ENCODE peak calls at places on chromosomes 3 and 15, in eight cellular contexts. One of them, this sample, is unnamed.

GRCh38 chr15:38367476-38367875 is 86.5 kb upstream of the FAM98B start:
- DNase-seq in kidney epithelial cell: no peak
- DNase-seq in iPS DF 6.9: no peak
- DNase-seq in CD8-positive, alpha-beta T cell: no peak
- DNase-seq in astrocyte of the spinal cord: peak; percentile 56
- DNase-seq in spleen: no peak
- DNase-seq in adrenal gland: no peak
- DNase-seq in HAP-1: no peak
- DNase-seq in this sample: no peak

GRCh38 chr3:47850062-47850802 is 47.3 kb downstream of the DHX30 start:
- DNase-seq in kidney epithelial cell: no peak
- DNase-seq in iPS DF 6.9: no peak
- DNase-seq in CD8-positive, alpha-beta T cell: no peak
- DNase-seq in astrocyte of the spinal cord: peak; percentile 32
- DNase-seq in spleen: peak; percentile 28
- DNase-seq in adrenal gland: no peak
- DNase-seq in HAP-1: no peak
- DNase-seq in this sample: peak; percentile 19

GRCh38 chr3:180855364-180855763 is 57.1 kb upstream of the FXR1 start:
- DNase-seq in kidney epithelial cell: no peak
- DNase-seq in iPS DF 6.9: no peak
- DNase-seq in CD8-positive, alpha-beta T cell: no peak
- DNase-seq in astrocyte of the spinal cord: no peak
- DNase-seq in spleen: no peak
- DNase-seq in adrenal gland: no peak
- DNase-seq in HAP-1: no peak
- DNase-seq in this sample: no peak

GRCh38 chr3:127574880-127575878 is 15.4 kb downstream of the TPRA1 start:
- DNase-seq in kidney epithelial cell: peak; percentile 58
- DNase-seq in iPS DF 6.9: no peak
- DNase-seq in CD8-positive, alpha-beta T cell: peak; percentile 83
- DNase-seq in astrocyte of the spinal cord: peak; percentile 92
- DNase-seq in spleen: peak; percentile 95
- DNase-seq in adrenal gland: peak; percentile 85
- DNase-seq in HAP-1: peak; percentile 89
- DNase-seq in this sample: peak; percentile 86

GRCh38 chr3:107062787-107063186 is 314.5 kb upstream of the CCDC54 start:
- DNase-seq in kidney epithelial cell: no peak
- DNase-seq in iPS DF 6.9: no peak
- DNase-seq in CD8-positive, alpha-beta T cell: no peak
- DNase-seq in astrocyte of the spinal cord: peak; percentile 6
- DNase-seq in spleen: no peak
- DNase-seq in adrenal gland: no peak
- DNase-seq in HAP-1: no peak
- DNase-seq in this sample: no peak

GRCh38 chr3:135898774-135899173 is 66.8 kb upstream of the PPP2R3A start:
- DNase-seq in kidney epithelial cell: no peak
- DNase-seq in iPS DF 6.9: no peak
- DNase-seq in CD8-positive, alpha-beta T cell: no peak
- DNase-seq in astrocyte of the spinal cord: no peak
- DNase-seq in spleen: no peak
- DNase-seq in adrenal gland: no peak
- DNase-seq in HAP-1: no peak
- DNase-seq in this sample: no peak

GRCh38 chr3:140394488-140395133 is 283.3 kb upstream of the TRIM42 start:
- DNase-seq in kidney epithelial cell: no peak
- DNase-seq in iPS DF 6.9: no peak
- DNase-seq in CD8-positive, alpha-beta T cell: no peak
- DNase-seq in astrocyte of the spinal cord: no peak
- DNase-seq in spleen: no peak
- DNase-seq in adrenal gland: no peak
- DNase-seq in HAP-1: peak; percentile 57
- DNase-seq in this sample: no peak

GRCh38 chr3:52866427-52866826 is 30.9 kb downstream of the STIMATE start:
- DNase-seq in kidney epithelial cell: no peak
- DNase-seq in iPS DF 6.9: no peak
- DNase-seq in CD8-positive, alpha-beta T cell: no peak
- DNase-seq in astrocyte of the spinal cord: no peak
- DNase-seq in spleen: no peak
- DNase-seq in adrenal gland: no peak
- DNase-seq in HAP-1: no peak
- DNase-seq in this sample: no peak

GRCh38 chr15:36401586-36401966 is 177.8 kb upstream of the CDIN1 start:
- DNase-seq in kidney epithelial cell: no peak
- DNase-seq in iPS DF 6.9: no peak
- DNase-seq in CD8-positive, alpha-beta T cell: no peak
- DNase-seq in astrocyte of the spinal cord: no peak
- DNase-seq in spleen: no peak
- DNase-seq in adrenal gland: no peak
- DNase-seq in HAP-1: no peak
- DNase-seq in this sample: no peak

GRCh38 chr3:107574650-107575049 is 51.9 kb downstream of the BBX start:
- DNase-seq in kidney epithelial cell: peak; percentile 21
- DNase-seq in iPS DF 6.9: no peak
- DNase-seq in CD8-positive, alpha-beta T cell: no peak
- DNase-seq in astrocyte of the spinal cord: peak; percentile 50
- DNase-seq in spleen: no peak
- DNase-seq in adrenal gland: no peak
- DNase-seq in HAP-1: peak; percentile 38
- DNase-seq in this sample: no peak

GRCh38 chr3:68861521-68861920 is 70.8 kb downstream of the TAFA4 start:
- DNase-seq in kidney epithelial cell: no peak
- DNase-seq in iPS DF 6.9: no peak
- DNase-seq in CD8-positive, alpha-beta T cell: no peak
- DNase-seq in astrocyte of the spinal cord: no peak
- DNase-seq in spleen: no peak
- DNase-seq in adrenal gland: no peak
- DNase-seq in HAP-1: no peak
- DNase-seq in this sample: no peak

GRCh38 chr3:194465920-194466570 is 20.8 kb downstream of the ATP13A3 start:
- DNase-seq in kidney epithelial cell: no peak
- DNase-seq in iPS DF 6.9: no peak
- DNase-seq in CD8-positive, alpha-beta T cell: no peak
- DNase-seq in astrocyte of the spinal cord: no peak
- DNase-seq in spleen: no peak
- DNase-seq in adrenal gland: no peak
- DNase-seq in HAP-1: no peak
- DNase-seq in this sample: no peak

GRCh38 chr15:52749250-52749649 is 40.9 kb downstream of the ONECUT1 start:
- DNase-seq in kidney epithelial cell: no peak
- DNase-seq in iPS DF 6.9: no peak
- DNase-seq in CD8-positive, alpha-beta T cell: no peak
- DNase-seq in astrocyte of the spinal cord: no peak
- DNase-seq in spleen: no peak
- DNase-seq in adrenal gland: no peak
- DNase-seq in HAP-1: no peak
- DNase-seq in this sample: no peak

GRCh38 chr15:89128320-89129122 is 40.3 kb downstream of the ABHD2 start:
- DNase-seq in kidney epithelial cell: no peak
- DNase-seq in iPS DF 6.9: no peak
- DNase-seq in CD8-positive, alpha-beta T cell: no peak
- DNase-seq in astrocyte of the spinal cord: no peak
- DNase-seq in spleen: no peak
- DNase-seq in adrenal gland: no peak
- DNase-seq in HAP-1: no peak
- DNase-seq in this sample: no peak

GRCh38 chr3:184176377-184177330 is 2.0 kb downstream of the AP2M1 start:
- DNase-seq in kidney epithelial cell: peak; percentile 78
- DNase-seq in iPS DF 6.9: no peak
- DNase-seq in CD8-positive, alpha-beta T cell: no peak
- DNase-seq in astrocyte of the spinal cord: peak; percentile 98
- DNase-seq in spleen: peak; percentile 83
- DNase-seq in adrenal gland: peak; percentile 78
- DNase-seq in HAP-1: peak; percentile 55
- DNase-seq in this sample: peak; percentile 83

DNA sequence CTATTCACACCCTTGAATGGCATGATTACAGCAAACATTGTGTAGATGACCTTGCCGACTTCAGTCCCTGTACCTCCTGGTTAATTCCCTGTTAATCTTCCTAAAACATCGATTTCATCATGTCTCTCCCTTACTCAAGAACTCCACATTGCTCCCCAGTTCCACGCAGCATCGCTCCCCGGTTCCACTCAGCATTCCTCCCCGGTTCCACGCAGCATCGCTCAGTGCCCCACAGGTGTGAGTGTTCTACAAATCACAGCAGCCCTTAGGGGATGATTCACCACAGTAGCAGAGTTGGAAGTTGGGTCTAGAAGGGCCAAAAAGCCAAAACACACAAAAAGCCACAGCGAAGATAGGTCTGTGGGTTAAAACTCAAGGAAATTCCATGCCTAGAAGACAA is 8.6 kb upstream of the TNK2 start:
- DNase-seq in kidney epithelial cell: no peak
- DNase-seq in iPS DF 6.9: no peak
- DNase-seq in CD8-positive, alpha-beta T cell: no peak
- DNase-seq in astrocyte of the spinal cord: no peak
- DNase-seq in spleen: peak; percentile 46
- DNase-seq in adrenal gland: no peak
- DNase-seq in HAP-1: no peak
- DNase-seq in this sample: no peak
- H3K4me3 ChIP-seq in kidney epithelial cell: no peak overlapping the region
- H3K4me3 ChIP-seq in iPS DF 6.9: no peak overlapping the region
- H3K4me3 ChIP-seq in CD8-positive, alpha-beta T cell: no peak overlapping the region
- H3K4me3 ChIP-seq in astrocyte of the spinal cord: no peak overlapping the region
- H3K4me3 ChIP-seq in spleen: no peak overlapping the region
- H3K4me3 ChIP-seq in adrenal gland: no peak overlapping the region
- H3K4me3 ChIP-seq in HAP-1: no peak overlapping the region
- H3K4me3 ChIP-seq in this sample: no peak overlapping the region

GRCh38 chr3:129483870-129484269 is 43.8 kb downstream of the IFT122 start:
- DNase-seq in kidney epithelial cell: no peak
- DNase-seq in iPS DF 6.9: no peak
- DNase-seq in CD8-positive, alpha-beta T cell: no peak
- DNase-seq in astrocyte of the spinal cord: no peak
- DNase-seq in spleen: no peak
- DNase-seq in adrenal gland: no peak
- DNase-seq in HAP-1: no peak
- DNase-seq in this sample: no peak

GRCh38 chr3:129487183-129487867 is 41.1 kb upstream of the RHO start:
- DNase-seq in kidney epithelial cell: no peak
- DNase-seq in iPS DF 6.9: no peak
- DNase-seq in CD8-positive, alpha-beta T cell: no peak
- DNase-seq in astrocyte of the spinal cord: no peak
- DNase-seq in spleen: no peak
- DNase-seq in adrenal gland: no peak
- DNase-seq in HAP-1: no peak
- DNase-seq in this sample: no peak

GRCh38 chr3:129486057-129487035 is 42.1 kb upstream of the RHO start:
- DNase-seq in kidney epithelial cell: no peak
- DNase-seq in iPS DF 6.9: no peak
- DNase-seq in CD8-positive, alpha-beta T cell: no peak
- DNase-seq in astrocyte of the spinal cord: peak; percentile 76
- DNase-seq in spleen: no peak
- DNase-seq in adrenal gland: no peak
- DNase-seq in HAP-1: peak; percentile 11
- DNase-seq in this sample: no peak

GRCh38 chr3:129482721-129483120 is 42.7 kb downstream of the IFT122 start:
- DNase-seq in kidney epithelial cell: no peak
- DNase-seq in iPS DF 6.9: no peak
- DNase-seq in CD8-positive, alpha-beta T cell: no peak
- DNase-seq in astrocyte of the spinal cord: no peak
- DNase-seq in spleen: no peak
- DNase-seq in adrenal gland: no peak
- DNase-seq in HAP-1: no peak
- DNase-seq in this sample: peak; percentile 35

DNA sequence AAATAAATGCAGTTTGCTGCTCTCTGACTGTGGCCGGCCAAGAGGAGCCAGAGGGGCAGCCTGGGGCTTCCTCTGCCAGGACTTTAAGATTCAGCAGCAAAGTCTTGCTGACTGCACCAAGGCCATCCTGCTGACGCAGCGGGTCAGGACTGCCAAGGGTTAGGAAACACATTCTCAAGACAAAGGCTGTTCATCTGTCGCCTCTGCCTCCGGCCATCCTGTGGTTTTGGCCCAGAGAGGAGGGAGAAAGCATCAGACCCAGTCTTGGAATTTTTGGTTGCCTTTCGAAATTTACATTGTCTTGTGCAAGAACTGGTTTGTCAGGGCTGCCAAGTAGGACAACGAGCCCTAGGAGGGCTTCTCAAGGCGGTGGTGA is 42.8 kb upstream of the RHO start:
- DNase-seq in kidney epithelial cell: no peak
- DNase-seq in iPS DF 6.9: no peak
- DNase-seq in CD8-positive, alpha-beta T cell: no peak
- DNase-seq in astrocyte of the spinal cord: peak; percentile 90
- DNase-seq in spleen: peak; percentile 85
- DNase-seq in adrenal gland: peak; percentile 81
- DNase-seq in HAP-1: no peak
- DNase-seq in this sample: no peak
- H3K4me3 ChIP-seq in kidney epithelial cell: no peak overlapping the region
- H3K4me3 ChIP-seq in iPS DF 6.9: no peak overlapping the region
- H3K4me3 ChIP-seq in CD8-positive, alpha-beta T cell: no peak overlapping the region
- H3K4me3 ChIP-seq in astrocyte of the spinal cord: no peak overlapping the region
- H3K4me3 ChIP-seq in spleen: no peak overlapping the region
- H3K4me3 ChIP-seq in adrenal gland: no peak overlapping the region
- H3K4me3 ChIP-seq in HAP-1: no peak overlapping the region
- H3K4me3 ChIP-seq in this sample: no peak overlapping the region

GRCh38 chr15:74289671-74290070 is 53.5 kb downstream of the CCDC33 start:
- DNase-seq in kidney epithelial cell: no peak
- DNase-seq in iPS DF 6.9: no peak
- DNase-seq in CD8-positive, alpha-beta T cell: no peak
- DNase-seq in astrocyte of the spinal cord: no peak
- DNase-seq in spleen: no peak
- DNase-seq in adrenal gland: no peak
- DNase-seq in HAP-1: no peak
- DNase-seq in this sample: no peak

GRCh38 chr15:74293021-74293810 is 57.1 kb downstream of the CCDC33 start:
- DNase-seq in kidney epithelial cell: no peak
- DNase-seq in iPS DF 6.9: no peak
- DNase-seq in CD8-positive, alpha-beta T cell: no peak
- DNase-seq in astrocyte of the spinal cord: no peak
- DNase-seq in spleen: no peak
- DNase-seq in adrenal gland: no peak
- DNase-seq in HAP-1: no peak
- DNase-seq in this sample: peak; percentile 87

GRCh38 chr15:74294010-74294409 is 57.9 kb downstream of the CCDC33 start:
- DNase-seq in kidney epithelial cell: no peak
- DNase-seq in iPS DF 6.9: no peak
- DNase-seq in CD8-positive, alpha-beta T cell: no peak
- DNase-seq in astrocyte of the spinal cord: no peak
- DNase-seq in spleen: no peak
- DNase-seq in adrenal gland: no peak
- DNase-seq in HAP-1: no peak
- DNase-seq in this sample: peak; percentile 52

GRCh38 chr15:74290645-74291044 is 54.5 kb downstream of the CCDC33 start:
- DNase-seq in kidney epithelial cell: no peak
- DNase-seq in iPS DF 6.9: no peak
- DNase-seq in CD8-positive, alpha-beta T cell: no peak
- DNase-seq in astrocyte of the spinal cord: no peak
- DNase-seq in spleen: no peak
- DNase-seq in adrenal gland: no peak
- DNase-seq in HAP-1: no peak
- DNase-seq in this sample: no peak

GRCh38 chr15:74291101-74292071 is 55.3 kb downstream of the CCDC33 start:
- DNase-seq in kidney epithelial cell: no peak
- DNase-seq in iPS DF 6.9: peak; percentile 89
- DNase-seq in CD8-positive, alpha-beta T cell: peak; percentile 45
- DNase-seq in astrocyte of the spinal cord: peak; percentile 73
- DNase-seq in spleen: peak; percentile 86
- DNase-seq in adrenal gland: peak; percentile 85
- DNase-seq in HAP-1: peak; percentile 81
- DNase-seq in this sample: peak; percentile 99
- H3K4me3 ChIP-seq in kidney epithelial cell: no peak overlapping the region
- H3K4me3 ChIP-seq in iPS DF 6.9: no peak overlapping the region
- H3K4me3 ChIP-seq in CD8-positive, alpha-beta T cell: no peak overlapping the region
- H3K4me3 ChIP-seq in astrocyte of the spinal cord: no peak overlapping the region
- H3K4me3 ChIP-seq in spleen: no peak overlapping the region
- H3K4me3 ChIP-seq in adrenal gland: no peak overlapping the region
- H3K4me3 ChIP-seq in HAP-1: no peak overlapping the region
- H3K4me3 ChIP-seq in this sample: peak overlapping the region; percentile 3

GRCh38 chr15:33066584-33066983 is 127.9 kb downstream of the FMN1 start:
- DNase-seq in kidney epithelial cell: no peak
- DNase-seq in iPS DF 6.9: no peak
- DNase-seq in CD8-positive, alpha-beta T cell: no peak
- DNase-seq in astrocyte of the spinal cord: no peak
- DNase-seq in spleen: no peak
- DNase-seq in adrenal gland: no peak
- DNase-seq in HAP-1: no peak
- DNase-seq in this sample: no peak
- H3K4me3 ChIP-seq in kidney epithelial cell: no peak overlapping the region
- H3K4me3 ChIP-seq in iPS DF 6.9: no peak overlapping the region
- H3K4me3 ChIP-seq in CD8-positive, alpha-beta T cell: no peak overlapping the region
- H3K4me3 ChIP-seq in astrocyte of the spinal cord: no peak overlapping the region
- H3K4me3 ChIP-seq in spleen: no peak overlapping the region
- H3K4me3 ChIP-seq in adrenal gland: no peak overlapping the region
- H3K4me3 ChIP-seq in HAP-1: no peak overlapping the region
- H3K4me3 ChIP-seq in this sample: no peak overlapping the region

This sample was measured in BE2C.